ENCODE peak calls at places on chromosomes 1 and 21, in five cellular contexts. One of them, this sample, is unnamed.

GRCh38 chr21:26961704-26962103 is 5.2 kb downstream of the ADAMTS5 start:
- DNase-seq in uterus: peak
- DNase-seq in foreskin fibroblast: peak
- DNase-seq in tibial artery: no peak
- DNase-seq in fibroblast of villous mesenchyme: no peak
- DNase-seq in this sample: no peak

GRCh38 chr1:175918364-175918801 is 175.0 kb upstream of the TNR start:
- DNase-seq in uterus: no peak
- DNase-seq in foreskin fibroblast: no peak
- DNase-seq in tibial artery: no peak
- DNase-seq in fibroblast of villous mesenchyme: peak
- DNase-seq in this sample: no peak

GRCh38 chr1:17186216-17186894 is 18.6 kb upstream of the PADI1 start:
- DNase-seq in uterus: no peak
- DNase-seq in foreskin fibroblast: no peak
- DNase-seq in tibial artery: no peak
- DNase-seq in fibroblast of villous mesenchyme: no peak
- DNase-seq in this sample: no peak

GRCh38 chr1:227889863-227890405 is 57.8 kb downstream of the WNT9A start:
- DNase-seq in uterus: peak
- DNase-seq in foreskin fibroblast: no peak
- DNase-seq in tibial artery: no peak
- DNase-seq in fibroblast of villous mesenchyme: no peak
- DNase-seq in this sample: no peak

GRCh38 chr1:108200627-108201106 is 524 bp upstream of the SLC25A24 start:
- DNase-seq in uterus: peak
- DNase-seq in foreskin fibroblast: peak
- DNase-seq in tibial artery: peak
- DNase-seq in fibroblast of villous mesenchyme: peak
- DNase-seq in this sample: peak

GRCh38 chr1:41294213-41294612 is 52.1 kb upstream of the SCMH1 start:
- DNase-seq in uterus: no peak
- DNase-seq in foreskin fibroblast: no peak
- DNase-seq in tibial artery: no peak
- DNase-seq in fibroblast of villous mesenchyme: no peak
- DNase-seq in this sample: no peak

GRCh38 chr1:198943484-198943883 is 304.6 kb downstream of the PTPRC start:
- DNase-seq in uterus: no peak
- DNase-seq in foreskin fibroblast: no peak
- DNase-seq in tibial artery: no peak
- DNase-seq in fibroblast of villous mesenchyme: no peak
- DNase-seq in this sample: no peak

GRCh38 chr21:32185726-32186125 is 93.1 kb downstream of the MIS18A start:
- DNase-seq in uterus: no peak
- DNase-seq in foreskin fibroblast: no peak
- DNase-seq in tibial artery: no peak
- DNase-seq in fibroblast of villous mesenchyme: no peak
- DNase-seq in this sample: no peak

GRCh38 chr1:29744684-29745490 is 508.6 kb downstream of the PTPRU start:
- DNase-seq in uterus: no peak
- DNase-seq in foreskin fibroblast: no peak
- DNase-seq in tibial artery: no peak
- DNase-seq in fibroblast of villous mesenchyme: no peak
- DNase-seq in this sample: no peak

GRCh38 chr1:10624256-10625050 is 149.7 kb downstream of the PEX14 start:
- DNase-seq in uterus: peak
- DNase-seq in foreskin fibroblast: no peak
- DNase-seq in tibial artery: no peak
- DNase-seq in fibroblast of villous mesenchyme: no peak
- DNase-seq in this sample: no peak

GRCh38 chr1:210446479-210446878 is 117.8 kb downstream of the HHAT start:
- DNase-seq in uterus: no peak
- DNase-seq in foreskin fibroblast: peak
- DNase-seq in tibial artery: no peak
- DNase-seq in fibroblast of villous mesenchyme: peak
- DNase-seq in this sample: no peak

GRCh38 chr1:87450615-87451209 is 122.0 kb downstream of the LMO4 start:
- DNase-seq in uterus: no peak
- DNase-seq in foreskin fibroblast: no peak
- DNase-seq in tibial artery: no peak
- DNase-seq in fibroblast of villous mesenchyme: peak
- DNase-seq in this sample: no peak

GRCh38 chr1:98991127-98992003 is 13.3 kb downstream of the PLPPR5 start:
- DNase-seq in uterus: no peak
- DNase-seq in foreskin fibroblast: peak
- DNase-seq in tibial artery: no peak
- DNase-seq in fibroblast of villous mesenchyme: peak
- DNase-seq in this sample: peak

GRCh38 chr1:32962248-32962896 is 2.2 kb downstream of the RNF19B start:
- DNase-seq in uterus: no peak
- DNase-seq in foreskin fibroblast: peak
- DNase-seq in tibial artery: no peak
- DNase-seq in fibroblast of villous mesenchyme: peak
- DNase-seq in this sample: no peak

GRCh38 chr1:67851800-67852199 is 18.5 kb upstream of the GNG12 start:
- DNase-seq in uterus: no peak
- DNase-seq in foreskin fibroblast: no peak
- DNase-seq in tibial artery: no peak
- DNase-seq in fibroblast of villous mesenchyme: no peak
- DNase-seq in this sample: no peak

GRCh38 chr1:87968259-87968955 is 639.7 kb downstream of the LMO4 start:
- DNase-seq in uterus: peak
- DNase-seq in foreskin fibroblast: peak
- DNase-seq in tibial artery: peak
- DNase-seq in fibroblast of villous mesenchyme: peak
- DNase-seq in this sample: peak

GRCh38 chr1:81329061-81329460 is 471.7 kb upstream of the ADGRL2 start:
- DNase-seq in uterus: no peak
- DNase-seq in foreskin fibroblast: no peak
- DNase-seq in tibial artery: no peak
- DNase-seq in fibroblast of villous mesenchyme: no peak
- DNase-seq in this sample: peak

GRCh38 chr1:117564227-117565082 is 41.4 kb upstream of the TENT5C start:
- DNase-seq in uterus: no peak
- DNase-seq in foreskin fibroblast: no peak
- DNase-seq in tibial artery: no peak
- DNase-seq in fibroblast of villous mesenchyme: no peak
- DNase-seq in this sample: no peak

GRCh38 chr1:55169126-55169525 is 46.0 kb downstream of the USP24 start:
- DNase-seq in uterus: no peak
- DNase-seq in foreskin fibroblast: no peak
- DNase-seq in tibial artery: no peak
- DNase-seq in fibroblast of villous mesenchyme: no peak
- DNase-seq in this sample: no peak

GRCh38 chr21:46111193-46111571 is 13.3 kb downstream of the COL6A2 start:
- DNase-seq in uterus: no peak
- DNase-seq in foreskin fibroblast: no peak
- DNase-seq in tibial artery: no peak
- DNase-seq in fibroblast of villous mesenchyme: no peak
- DNase-seq in this sample: no peak

GRCh38 chr1:85314726-85315125 is 38.3 kb upstream of the BCL10 start:
- DNase-seq in uterus: no peak
- DNase-seq in foreskin fibroblast: peak
- DNase-seq in tibial artery: no peak
- DNase-seq in fibroblast of villous mesenchyme: no peak
- DNase-seq in this sample: no peak

GRCh38 chr1:54464477-54465146 is 58.4 kb upstream of the SSBP3 start:
- DNase-seq in uterus: peak
- DNase-seq in foreskin fibroblast: no peak
- DNase-seq in tibial artery: no peak
- DNase-seq in fibroblast of villous mesenchyme: no peak
- DNase-seq in this sample: no peak

GRCh38 chr1:234001817-234002216 is 97.3 kb downstream of the SLC35F3 start:
- DNase-seq in uterus: no peak
- DNase-seq in foreskin fibroblast: no peak
- DNase-seq in tibial artery: no peak
- DNase-seq in fibroblast of villous mesenchyme: peak
- DNase-seq in this sample: no peak

GRCh38 chr1:26031196-26031902 is 9.8 kb downstream of the EXTL1 start:
- DNase-seq in uterus: no peak
- DNase-seq in foreskin fibroblast: peak
- DNase-seq in tibial artery: no peak
- DNase-seq in fibroblast of villous mesenchyme: peak
- DNase-seq in this sample: no peak

GRCh38 chr1:178541829-178542553 is 29.1 kb downstream of the TEX35 start:
- DNase-seq in uterus: peak
- DNase-seq in foreskin fibroblast: peak
- DNase-seq in tibial artery: no peak
- DNase-seq in fibroblast of villous mesenchyme: peak
- DNase-seq in this sample: peak

GRCh38 chr1:198269352-198269940 is 112.6 kb downstream of the NEK7 start:
- DNase-seq in uterus: no peak
- DNase-seq in foreskin fibroblast: no peak
- DNase-seq in tibial artery: no peak
- DNase-seq in fibroblast of villous mesenchyme: no peak
- DNase-seq in this sample: no peak

GRCh38 chr1:202987922-202988583 is 19.1 kb upstream of the TMEM183A start:
- DNase-seq in uterus: no peak
- DNase-seq in foreskin fibroblast: no peak
- DNase-seq in tibial artery: no peak
- DNase-seq in fibroblast of villous mesenchyme: no peak
- DNase-seq in this sample: no peak

GRCh38 chr21:44434936-44435635 is 20.2 kb upstream of the LRRC3 start:
- DNase-seq in uterus: no peak
- DNase-seq in foreskin fibroblast: no peak
- DNase-seq in tibial artery: no peak
- DNase-seq in fibroblast of villous mesenchyme: no peak
- DNase-seq in this sample: no peak

GRCh38 chr1:214660900-214661299 is 57.9 kb downstream of the CENPF start:
- DNase-seq in uterus: peak
- DNase-seq in foreskin fibroblast: peak
- DNase-seq in tibial artery: no peak
- DNase-seq in fibroblast of villous mesenchyme: peak
- DNase-seq in this sample: peak
- TF ChIP-seq CTCF in uterus: peak
- TF ChIP-seq CTCF in foreskin fibroblast: peak
- TF ChIP-seq CTCF in tibial artery: no peak
- TF ChIP-seq CTCF in fibroblast of villous mesenchyme: peak
- TF ChIP-seq CTCF in this sample: peak

GRCh38 chr1:230126529-230127104 is 59.6 kb downstream of the GALNT2 start:
- DNase-seq in uterus: no peak
- DNase-seq in foreskin fibroblast: no peak
- DNase-seq in tibial artery: no peak
- DNase-seq in fibroblast of villous mesenchyme: no peak
- DNase-seq in this sample: no peak
- H3K4me3 ChIP-seq in uterus: no peak
- H3K4me3 ChIP-seq in foreskin fibroblast: no peak
- H3K4me3 ChIP-seq in tibial artery: no peak
- H3K4me3 ChIP-seq in fibroblast of villous mesenchyme: no peak
- H3K4me3 ChIP-seq in this sample: no peak

DNA sequence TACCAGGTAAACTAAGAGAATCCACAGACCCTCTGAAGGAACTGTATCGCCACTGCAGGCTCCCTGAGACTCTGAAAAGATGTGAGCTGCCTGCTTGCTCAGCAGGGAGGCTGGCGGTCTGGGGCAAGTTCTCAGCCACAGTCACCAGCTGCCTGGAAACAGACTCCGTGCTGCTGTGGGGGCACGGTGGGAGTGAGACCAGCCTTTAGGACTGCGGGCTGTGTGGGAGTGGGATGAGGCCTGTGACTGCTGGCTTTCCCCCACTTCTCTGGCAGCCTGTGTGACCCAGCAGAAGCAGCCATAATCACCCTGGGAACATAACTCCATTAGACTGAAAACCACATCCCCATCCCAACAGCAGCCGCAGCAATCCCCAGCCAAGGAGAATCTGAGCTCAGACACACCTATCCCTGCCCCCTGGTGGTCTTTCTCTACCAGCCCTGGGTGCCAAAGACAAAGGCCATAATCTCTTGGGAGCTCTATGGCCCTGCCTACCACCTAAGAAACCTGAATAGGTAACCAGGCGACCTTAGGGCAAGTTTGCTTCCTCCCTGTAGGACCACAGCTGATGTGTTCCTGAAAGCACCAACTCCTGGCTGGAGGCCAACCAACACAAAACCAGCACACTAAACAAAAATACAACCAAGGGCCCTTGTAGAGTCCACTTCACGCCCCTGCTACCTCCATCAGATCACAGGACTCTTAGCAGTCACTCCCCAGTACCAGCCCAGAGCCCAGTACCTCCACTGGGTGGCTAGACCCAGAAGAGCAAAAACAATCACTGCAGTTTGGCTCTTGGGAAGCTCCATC is 151.5 kb downstream of the SMYD3 start:
- DNase-seq in uterus: no peak
- DNase-seq in foreskin fibroblast: no peak
- DNase-seq in tibial artery: no peak
- DNase-seq in fibroblast of villous mesenchyme: no peak
- DNase-seq in this sample: no peak
- TF ChIP-seq CTCF in uterus: no peak
- TF ChIP-seq CTCF in foreskin fibroblast: no peak
- TF ChIP-seq CTCF in tibial artery: no peak
- TF ChIP-seq CTCF in fibroblast of villous mesenchyme: no peak
- TF ChIP-seq CTCF in this sample: no peak

DNA sequence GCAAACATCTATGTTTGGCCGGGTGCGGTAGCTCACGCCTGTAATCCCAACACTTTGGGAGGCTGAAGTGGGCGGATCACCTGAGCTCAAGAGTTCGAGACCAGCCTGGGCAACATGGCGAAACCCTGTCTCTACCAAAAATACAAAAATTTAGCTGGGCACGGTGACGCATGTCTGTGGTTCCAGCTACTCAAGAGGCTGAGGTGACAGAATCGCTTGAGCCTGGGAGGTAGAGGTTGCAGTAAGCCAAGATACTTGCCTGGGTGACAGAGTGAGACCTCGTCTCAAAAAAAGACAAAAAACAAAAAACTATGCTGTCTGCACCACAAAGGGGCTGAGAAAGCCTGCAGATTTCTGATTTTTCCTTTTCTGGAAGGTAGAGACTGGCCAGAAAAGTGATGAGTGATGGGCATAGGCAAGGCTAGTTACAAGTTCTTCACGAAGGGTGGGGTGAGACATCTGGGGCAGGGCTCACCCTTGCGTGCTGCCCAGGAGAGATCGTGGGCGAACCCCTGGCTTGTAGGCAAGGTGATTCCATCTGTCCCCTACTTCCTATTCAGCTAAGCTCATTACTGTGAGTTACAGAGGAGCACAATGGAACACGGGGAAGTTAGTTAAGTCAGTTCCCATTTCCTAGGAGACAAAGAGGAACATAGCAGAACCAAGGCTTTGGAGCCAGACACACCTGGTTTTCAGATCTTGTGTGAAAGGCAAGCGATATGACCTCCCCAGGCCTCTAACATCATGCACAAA is 3.2 kb downstream of the SLC2A1 start:
- DNase-seq in uterus: no peak
- DNase-seq in foreskin fibroblast: no peak
- DNase-seq in tibial artery: no peak
- DNase-seq in fibroblast of villous mesenchyme: no peak
- DNase-seq in this sample: no peak
- H3K4me3 ChIP-seq in uterus: no peak
- H3K4me3 ChIP-seq in foreskin fibroblast: peak
- H3K4me3 ChIP-seq in tibial artery: no peak
- H3K4me3 ChIP-seq in fibroblast of villous mesenchyme: no peak
- H3K4me3 ChIP-seq in this sample: no peak

This sample was measured in fibroblast of pulmonary artery.